ENCODE peak calls at places on chromosomes 4 and X, in four cellular contexts. C, X, K and V are unnamed samples.

GRCh38 chr4:153529646-153530045 is 63.5 kb downstream of the TMEM131L start:
- DNase-seq in C (no peak), X (no peak), K (no peak), V (no peak)

GRCh38 chrX:112866175-112866574 is 25.5 kb upstream of the AMOT start:
- DNase-seq in C (no peak), X (no peak), K (no peak), V (no peak)

GRCh38 chrX:43679778-43680177 is 23.7 kb downstream of the MAOA start:
- DNase-seq in C (no peak), X (no peak), K (no peak), V (peak)

GRCh38 chrX:51614353-51614752 is 4.4 kb downstream of the CENPVL3 start:
- DNase-seq in C (peak), X (peak), K (no peak), V (peak)

GRCh38 chrX:10326578-10326977 is 169.8 kb downstream of the CLCN4 start:
- DNase-seq in C (peak), X (no peak), K (no peak), V (peak)

GRCh38 chr4:142416121-142416520 is 430.0 kb downstream of the INPP4B start:
- DNase-seq in C (no peak), X (no peak), K (no peak), V (peak)

GRCh38 chr4:163535657-163536056 is 41.2 kb downstream of the TMA16 start:
- DNase-seq in C (no peak), X (no peak), K (no peak), V (no peak)

GRCh38 chr4:187108846-187109245 is 385.2 kb upstream of the FAT1 start:
- DNase-seq in C (no peak), X (no peak), K (no peak), V (no peak)

GRCh38 chrX:103151799-103152198 is 58.9 kb upstream of the NXF3 start:
- DNase-seq in C (no peak), X (no peak), K (no peak), V (no peak)

GRCh38 chrX:137198040-137198439 is 164.2 kb upstream of the GPR101 start:
- DNase-seq in C (no peak), X (no peak), K (no peak), V (no peak)

GRCh38 chrX:72685810-72686465 is 28.2 kb downstream of the PHKA1 start:
- DNase-seq in C (no peak), X (no peak), K (no peak), V (no peak)
- TF ChIP-seq MAX in C (no peak), X (no peak), K (no peak), V (no peak)

DNA sequence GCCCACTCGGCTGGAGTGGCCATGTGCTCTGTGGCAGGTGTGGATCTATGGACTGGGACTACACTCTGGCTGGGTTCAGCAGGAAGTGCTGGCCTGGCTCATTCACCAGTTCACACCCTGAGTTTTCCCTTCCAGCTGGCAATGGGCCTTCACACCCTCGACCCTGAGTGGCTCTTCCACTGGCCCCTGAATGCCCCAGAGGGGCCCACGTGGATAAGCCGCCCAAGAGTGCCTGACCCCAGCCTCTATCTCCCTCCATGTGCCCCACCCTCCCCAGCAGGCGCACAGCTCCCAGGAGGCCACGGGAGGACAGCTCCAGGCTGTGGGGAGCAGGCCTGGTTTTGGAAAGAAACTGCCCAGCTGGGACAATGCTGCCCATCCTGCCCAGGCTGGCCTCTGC is 234.1 kb downstream of the AFAP1 start:
- DNase-seq in C (no peak), X (no peak), K (no peak), V (no peak)
- TF ChIP-seq JUN in C (no peak), X (no peak), K (no peak), V (no peak)

GRCh38 chr4:168540865-168541607 is 44.2 kb downstream of the PALLD start:
- DNase-seq in C (no peak), X (no peak), K (no peak), V (no peak)
- H2AFZ ChIP-seq in C (no peak), X (no peak), K (no peak), V (no peak)

DNA sequence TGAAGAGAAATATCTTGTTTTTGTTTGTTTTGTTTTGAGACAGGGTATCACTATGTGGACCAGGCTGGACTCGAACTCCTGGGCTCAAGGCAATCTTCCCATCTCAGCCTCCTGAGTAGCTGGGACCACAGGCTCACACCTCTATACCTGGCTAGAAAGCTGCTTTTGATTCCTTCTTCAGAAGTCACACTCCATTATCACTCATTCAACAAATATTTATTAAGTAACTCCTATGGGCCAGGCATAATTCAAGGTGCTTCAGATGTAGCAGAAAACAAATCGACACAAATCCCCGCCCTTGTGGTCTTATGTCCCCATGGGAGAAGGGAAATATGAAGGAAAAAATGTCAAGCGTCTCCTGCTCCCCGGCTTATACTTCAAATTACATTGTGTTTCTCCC is 72.6 kb upstream of the DHX15 start:
- DNase-seq in C (no peak), X (no peak), K (no peak), V (no peak)
- TF ChIP-seq MAX in C (no peak), X (no peak), K (no peak), V (no peak)

DNA sequence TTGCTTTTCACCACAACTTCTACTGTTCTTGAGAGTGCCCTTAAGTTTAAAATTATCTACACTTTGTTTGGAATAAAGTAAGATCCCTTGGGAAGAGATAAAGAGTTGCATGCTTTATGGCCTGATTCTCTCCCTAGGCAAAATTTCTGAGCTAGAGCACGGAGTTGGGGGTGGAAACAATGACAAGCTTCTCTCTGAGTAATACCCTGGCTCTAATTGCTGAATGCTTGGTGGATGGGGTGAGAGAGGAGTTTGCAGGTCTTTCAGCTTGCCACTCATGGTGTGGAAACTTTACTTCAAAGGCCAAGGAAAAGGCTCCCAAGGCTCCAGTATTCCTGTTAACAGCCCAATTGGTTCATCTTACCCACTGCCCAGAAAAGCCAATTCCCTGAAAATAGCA is 26.1 kb upstream of the PRDM8 start:
- DNase-seq in C (no peak), X (no peak), K (no peak), V (no peak)
- TF ChIP-seq JUN in C (no peak), X (no peak), K (no peak), V (no peak)

GRCh38 chrX:97790850-97791249 is 907.1 kb downstream of the RPA4 start:
- DNase-seq in C (no peak), X (no peak), K (no peak), V (no peak)
- H2AFZ ChIP-seq in C (no peak), X (no peak), K (no peak), V (no peak)

DNA sequence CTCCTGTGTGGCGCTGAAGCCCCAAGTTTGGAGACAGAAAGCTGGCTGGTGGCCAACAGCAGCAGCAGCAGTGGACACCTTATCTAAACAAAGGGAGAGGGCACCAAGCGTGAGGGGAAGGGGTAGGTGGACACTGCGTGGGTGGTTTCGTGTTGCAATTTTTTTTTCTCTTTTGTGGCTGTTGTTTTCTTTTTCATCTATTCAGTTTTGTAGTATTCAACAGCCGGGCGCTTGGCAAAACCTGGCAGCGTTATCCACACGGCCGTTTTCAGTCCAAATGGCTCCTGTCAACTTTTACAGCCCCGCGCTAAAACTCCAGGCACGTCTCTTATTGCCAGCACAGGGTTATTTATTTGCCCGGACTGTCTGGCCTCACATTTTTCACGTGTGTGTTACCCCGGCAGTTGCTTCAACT is 192.3 kb downstream of the BCOR start:
- DNase-seq in C (no peak), X (peak), K (no peak), V (peak)
- TF ChIP-seq MAX in C (no peak), X (no peak), K (no peak), V (no peak)

GRCh38 chr4:176767183-176767582 is 25.5 kb downstream of the VEGFC start:
- DNase-seq in C (no peak), X (no peak), K (no peak), V (no peak)

GRCh38 chr4:176775326-176775725 is 17.4 kb downstream of the VEGFC start:
- DNase-seq in C (no peak), X (no peak), K (no peak), V (no peak)

GRCh38 chr4:176774852-176775251 is 17.9 kb downstream of the VEGFC start:
- DNase-seq in C (no peak), X (no peak), K (no peak), V (peak)

GRCh38 chr4:176769519-176769918 is 23.2 kb downstream of the VEGFC start:
- DNase-seq in C (no peak), X (no peak), K (no peak), V (peak)
- TF ChIP-seq JUN in C (no peak), X (no peak), K (no peak), V (peak)

DNA sequence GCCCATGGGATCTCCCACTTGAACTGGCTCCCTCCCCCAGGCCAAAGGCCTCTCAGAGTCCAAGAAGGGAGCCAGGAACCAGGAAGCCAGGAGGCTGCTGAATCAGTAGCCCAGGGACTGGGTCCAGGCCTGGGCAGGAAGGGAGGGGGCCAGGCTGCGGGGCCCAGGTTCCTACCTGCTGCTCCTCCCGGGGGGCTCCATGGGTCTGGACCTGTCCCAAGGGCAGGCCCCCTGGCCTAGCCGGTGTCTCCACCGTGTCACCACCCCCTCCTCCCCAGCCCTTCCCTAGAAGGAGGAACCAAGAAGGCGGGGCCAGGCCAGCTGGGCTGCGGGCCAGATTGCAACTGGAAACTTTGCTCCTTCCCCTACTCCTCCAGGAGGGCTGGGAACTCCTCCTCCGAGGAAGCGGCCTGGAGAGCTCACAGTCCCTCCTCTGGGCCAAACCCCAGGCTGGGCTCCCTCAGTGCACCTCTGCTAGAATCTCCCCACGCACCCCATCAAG is at the start of gene IQSEC2:
- DNase-seq in C (no peak), X (peak), K (peak), V (peak)
- H2AFZ ChIP-seq in C (no peak), X (peak), K (no peak), V (peak)

GRCh38 chr4:88755454-88755853 is 57.8 kb upstream of the NAP1L5 start:
- DNase-seq in C (no peak), X (no peak), K (no peak), V (no peak)

GRCh38 chr4:88756149-88756548 is 58.5 kb upstream of the NAP1L5 start:
- DNase-seq in C (no peak), X (no peak), K (no peak), V (no peak)

GRCh38 chr4:88757776-88758175 is 60.1 kb upstream of the NAP1L5 start:
- DNase-seq in C (no peak), X (no peak), K (no peak), V (no peak)

GRCh38 chr4:88758264-88758663 is 60.6 kb upstream of the NAP1L5 start:
- DNase-seq in C (no peak), X (no peak), K (no peak), V (peak)

DNA sequence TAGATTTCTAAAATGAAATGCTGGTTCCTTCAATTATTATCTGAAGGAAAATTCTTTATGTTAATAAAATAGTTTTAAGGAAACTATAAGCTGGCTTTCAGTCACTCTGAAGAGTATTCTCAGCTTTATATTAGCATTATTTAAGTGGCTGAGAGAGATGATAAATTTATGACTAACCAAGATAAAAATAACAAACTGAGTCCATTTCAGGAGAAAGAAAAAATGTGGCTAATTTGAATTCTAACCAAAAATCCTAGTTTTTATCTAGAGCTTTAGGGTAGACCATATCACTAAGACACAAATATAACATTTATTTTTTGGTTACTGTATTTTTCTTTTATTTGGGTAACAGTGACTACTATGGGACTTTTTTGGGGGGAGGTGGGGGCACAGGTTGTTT is 59.4 kb upstream of the NAP1L5 start:
- DNase-seq in C (no peak), X (no peak), K (no peak), V (no peak)
- TF ChIP-seq MAX in C (no peak), X (no peak), K (no peak), V (no peak)